ENCODE peak calls at places on chromosome X, in four cellular contexts. O is K562, Q is HCT116, M is HepG2. E is an unnamed sample.

GRCh38 chrX:102669526-102669925 is 18.2 kb downstream of the GPRASP1 start:
- DNase-seq in O (no peak), Q (no peak), M (no peak), E (no peak)

GRCh38 chrX:39877919-39878318 is 219.8 kb downstream of the BCOR start:
- DNase-seq in O (no peak), Q (no peak), M (no peak), E (no peak)

GRCh38 chrX:104310084-104310483 is 55.4 kb upstream of the ESX1 start:
- DNase-seq in O (peak; percentile 1), Q (no peak), M (no peak), E (peak; percentile 18)

GRCh38 chrX:40735318-40736169 is at the start of gene MED14:
- DNase-seq in O (peak; percentile 95), Q (peak; percentile 72), M (peak; percentile 83), E (peak; percentile 43)

GRCh38 chrX:150792949-150793527 is 99.8 kb downstream of the MTMR1 start:
- DNase-seq in O (no peak), Q (no peak), M (no peak), E (no peak)

GRCh38 chrX:57516491-57516890 is 75.3 kb upstream of the ZXDB start:
- DNase-seq in O (no peak), Q (no peak), M (no peak), E (no peak)

GRCh38 chrX:1466971-1467561 is 14.4 kb upstream of the ASMTL start:
- DNase-seq in O (no peak), Q (no peak), M (no peak), E (no peak)

GRCh38 chrX:9604111-9604907 is 139.5 kb downstream of the TBL1X start:
- DNase-seq in O (no peak), Q (no peak), M (no peak), E (no peak)

GRCh38 chrX:132592880-132593279 is 104.0 kb upstream of the MBNL3 start:
- DNase-seq in O (no peak), Q (no peak), M (peak; percentile 39), E (no peak)

GRCh38 chrX:41429592-41429991 is 17.6 kb upstream of the NYX start:
- DNase-seq in O (no peak), Q (no peak), M (no peak), E (no peak)

GRCh38 chrX:31323658-31324057 is 251.8 kb upstream of the FTHL17 start:
- DNase-seq in O (peak; percentile 39), Q (no peak), M (no peak), E (no peak)

GRCh38 chrX:43559643-43560042 is 96.5 kb upstream of the MAOA start:
- DNase-seq in O (peak; percentile 20), Q (peak; percentile 28), M (peak; percentile 39), E (peak; percentile 4)

GRCh38 chrX:74242050-74242449 is 61.9 kb upstream of the ZCCHC13 start:
- DNase-seq in O (no peak), Q (no peak), M (peak; percentile 89), E (no peak)

GRCh38 chrX:43702660-43703059 is 46.6 kb downstream of the MAOA start:
- DNase-seq in O (no peak), Q (no peak), M (peak; percentile 24), E (no peak)

GRCh38 chrX:41022579-41022978 is 62.7 kb upstream of the USP9X start:
- DNase-seq in O (no peak), Q (peak; percentile 37), M (peak; percentile 83), E (no peak)

GRCh38 chrX:63350979-63351616 is at the start of gene SPIN4:
- DNase-seq in O (peak; percentile 90), Q (peak; percentile 54), M (peak; percentile 73), E (no peak)

GRCh38 chrX:63354484-63354883 is 3.4 kb upstream of the SPIN4 start:
- DNase-seq in O (no peak), Q (no peak), M (no peak), E (no peak)

GRCh38 chrX:63349307-63349706 is 1.8 kb downstream of the SPIN4 start:
- DNase-seq in O (peak; percentile 42), Q (no peak), M (no peak), E (no peak)

DNA sequence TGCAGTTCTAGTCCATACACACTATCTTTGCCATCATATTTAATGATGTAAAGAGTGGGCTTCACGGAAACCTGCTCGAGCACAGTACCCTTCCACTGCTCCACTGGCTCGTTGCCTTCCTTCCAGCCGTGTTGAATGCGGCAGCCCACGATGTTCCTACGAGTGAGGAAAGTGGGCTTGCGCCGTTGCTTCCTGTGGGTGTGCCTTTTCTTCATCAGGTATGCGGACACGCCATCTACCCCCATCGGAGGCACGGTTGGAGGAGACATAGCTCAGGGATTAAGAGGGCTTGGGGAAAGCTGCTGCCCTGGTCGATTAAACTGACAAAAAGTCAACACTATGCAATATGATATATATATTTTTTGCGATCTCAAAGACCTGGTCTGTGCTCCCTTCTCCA is 581 bp downstream of the SPIN4 start:
- DNase-seq in O (peak; percentile 44), Q (no peak), M (peak; percentile 6), E (no peak)
- TF ChIP-seq TCF7L2 in O (no peak), Q (no peak), M (no peak), E (no peak)

DNA sequence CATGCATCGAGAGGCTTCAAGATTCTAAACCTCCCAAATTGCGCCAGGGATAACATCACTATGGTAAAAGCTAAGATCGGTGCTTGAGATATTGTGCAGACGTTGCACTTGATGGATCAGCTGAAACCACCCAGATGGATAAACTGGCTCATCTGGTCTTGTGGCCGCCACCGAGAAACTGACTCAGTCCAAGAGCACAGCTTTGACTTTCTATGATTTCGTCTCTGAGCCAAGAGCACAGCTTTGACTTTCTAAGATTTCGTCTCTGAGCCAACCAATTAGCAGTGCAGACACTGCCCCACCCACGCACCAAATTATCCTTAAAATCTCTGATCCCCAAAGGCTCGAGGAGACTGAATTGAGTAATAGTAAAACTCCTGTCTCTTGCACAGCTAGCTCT is 687.2 kb downstream of the FAM133A start:
- DNase-seq in O (no peak), Q (no peak), M (no peak), E (no peak)
- TF ChIP-seq TCF7L2 in O (no peak), Q (no peak), M (no peak), E (no peak)

GRCh38 chrX:65866762-65867161 is 173.1 kb downstream of the VSIG4 start:
- DNase-seq in O (no peak), Q (no peak), M (no peak), E (no peak)

GRCh38 chrX:65862638-65863037 is 177.2 kb downstream of the VSIG4 start:
- DNase-seq in O (no peak), Q (no peak), M (no peak), E (no peak)

GRCh38 chrX:65871671-65872311 is 168.1 kb downstream of the VSIG4 start:
- DNase-seq in O (peak; percentile 68), Q (peak; percentile 67), M (peak; percentile 41), E (no peak)

DNA sequence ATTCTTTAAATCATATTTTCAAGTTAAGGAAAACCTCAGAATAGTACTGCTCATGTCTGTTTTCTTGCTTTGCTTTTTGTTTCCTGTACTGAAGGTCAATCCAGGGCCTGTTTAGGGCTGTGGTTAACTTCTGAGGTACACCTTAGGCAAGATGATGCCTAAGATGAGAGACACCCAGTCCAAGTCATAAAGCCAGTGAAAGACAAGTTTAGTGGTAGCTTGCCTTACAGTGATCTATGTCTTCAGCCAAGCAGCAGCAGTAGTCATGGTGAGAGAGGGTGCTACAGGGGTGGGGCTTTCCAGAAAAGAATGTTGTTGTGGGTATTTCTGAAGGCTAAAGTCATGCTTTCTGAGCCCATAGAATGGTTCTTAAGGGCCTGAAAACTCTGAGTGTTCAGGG is 173.7 kb downstream of the VSIG4 start:
- DNase-seq in O (no peak), Q (no peak), M (no peak), E (no peak)
- TF ChIP-seq TCF7L2 in O (no peak), Q (no peak), M (no peak), E (no peak)

DNA sequence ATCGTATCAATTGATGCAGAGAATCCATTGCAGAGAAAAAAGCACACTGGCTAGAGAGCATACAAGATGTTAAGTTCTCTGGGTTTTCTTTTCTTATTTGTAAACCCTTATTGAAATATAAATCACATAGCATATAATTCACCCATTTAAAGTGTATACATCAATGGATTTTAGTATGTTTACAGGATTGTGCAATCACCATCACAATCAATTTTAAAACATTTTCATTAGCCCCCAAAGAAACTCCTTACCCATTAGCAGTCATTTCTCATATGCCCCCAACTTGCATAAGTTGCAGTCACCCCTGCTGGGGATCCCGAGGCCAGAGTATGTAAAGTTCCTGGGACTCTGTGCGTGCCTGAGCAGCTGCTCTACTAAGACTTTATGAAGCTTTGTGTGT is 34.9 kb upstream of the TRO start:
- DNase-seq in O (no peak), Q (no peak), M (no peak), E (no peak)
- TF ChIP-seq TCF7L2 in O (no peak), Q (no peak), M (no peak), E (no peak)

GRCh38 chrX:46840946-46841740 is 4.3 kb downstream of the RP2 start:
- DNase-seq in O (no peak), Q (no peak), M (no peak), E (no peak)
- TF ChIP-seq TCF7L2 in O (no peak), Q (no peak), M (no peak), E (no peak)

GRCh38 chrX:13911581-13911980 is 94.7 kb upstream of the GPM6B start:
- DNase-seq in O (no peak), Q (no peak), M (no peak), E (no peak)
- TF ChIP-seq TCF7L2 in O (no peak), Q (no peak), M (no peak), E (no peak)

DNA sequence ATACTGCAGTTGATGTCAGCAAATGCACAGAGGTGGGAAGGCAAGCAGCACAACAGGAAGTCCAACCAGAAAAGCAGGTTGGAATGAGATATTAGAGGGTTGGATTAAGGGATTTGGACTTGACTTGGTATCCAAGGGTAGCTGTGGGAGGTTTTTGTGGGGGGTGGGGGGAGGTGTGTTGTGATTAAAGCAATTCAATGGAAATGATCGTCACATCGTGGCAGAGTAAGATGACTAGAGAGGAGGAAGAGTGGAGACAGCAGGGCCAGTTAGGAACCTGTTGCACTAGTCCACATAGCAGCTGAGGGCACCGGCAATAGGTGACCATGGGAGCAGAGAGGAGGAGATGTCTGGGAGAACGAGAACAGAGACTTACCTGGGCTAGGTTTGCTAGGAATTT is 2.4 kb downstream of the SLC25A43 start:
- DNase-seq in O (no peak), Q (no peak), M (no peak), E (no peak)
- TF ChIP-seq TCF7L2 in O (no peak), Q (no peak), M (no peak), E (no peak)

DNA sequence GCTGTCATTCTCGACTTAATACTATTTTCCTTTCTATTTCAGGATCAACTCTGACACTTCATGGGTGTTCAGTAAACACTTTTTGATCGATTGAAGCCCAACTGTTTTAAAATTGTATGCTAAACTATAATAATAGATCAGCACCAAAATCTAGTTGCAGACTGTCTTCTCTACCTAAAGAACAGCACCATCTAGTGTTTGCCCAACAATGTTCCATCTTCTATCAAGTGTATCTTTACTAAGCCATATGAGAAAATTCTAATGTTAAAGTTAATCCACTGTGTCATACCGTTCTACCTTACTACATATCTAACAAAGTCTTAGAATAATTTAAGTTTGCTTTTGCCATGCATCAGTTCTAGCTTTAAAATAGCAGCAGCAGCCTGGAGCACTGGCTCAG is 113.0 kb upstream of the PRDX4 start:
- DNase-seq in O (peak; percentile 34), Q (peak; percentile 22), M (peak; percentile 6), E (peak; percentile 15)
- TF ChIP-seq TCF7L2 in O (no peak), Q (no peak), M (no peak), E (no peak)

E was measured in Panc1.